ENCODE peak calls at places on chromosomes 12 and 14, in seven cellular contexts. W, U, R, H, A, T and N are unnamed samples.

GRCh38 chr14:96167224-96168148 is 37.2 kb upstream of the BDKRB2 start:
- DNase-seq in W (no peak), U (no peak), R (peak), H (no peak), A (no peak), T (peak), N (no peak)

GRCh38 chr12:12018454-12018853 is 52.3 kb upstream of the BCL2L14 start:
- DNase-seq in W (peak), U (no peak), R (no peak), H (no peak), A (no peak), T (peak), N (no peak)

GRCh38 chr12:29844667-29845066 is 60.9 kb upstream of the TMTC1 start:
- DNase-seq in W (no peak), U (no peak), R (no peak), H (no peak), A (no peak), T (peak), N (no peak)

GRCh38 chr12:121326996-121327674 is 25.1 kb downstream of the ANAPC5 start:
- DNase-seq in W (peak), U (no peak), R (no peak), H (no peak), A (no peak), T (no peak), N (no peak)

GRCh38 chr12:54173906-54174471 is 14.8 kb downstream of the SMUG1 start:
- DNase-seq in W (no peak), U (no peak), R (no peak), H (no peak), A (no peak), T (no peak), N (no peak)

GRCh38 chr14:56199095-56199975 is 81.1 kb downstream of the PELI2 start:
- DNase-seq in W (no peak), U (no peak), R (peak), H (no peak), A (no peak), T (peak), N (no peak)

GRCh38 chr12:102016472-102016871 is 45.3 kb downstream of the WASHC3 start:
- DNase-seq in W (no peak), U (no peak), R (no peak), H (no peak), A (no peak), T (peak), N (no peak)

GRCh38 chr12:47942327-47943230 is 20.8 kb upstream of the TMEM106C start:
- DNase-seq in W (no peak), U (peak), R (no peak), H (peak), A (peak), T (no peak), N (no peak)

GRCh38 chr12:4116251-4117111 is 157.1 kb upstream of the CCND2 start:
- DNase-seq in W (no peak), U (no peak), R (peak), H (no peak), A (no peak), T (peak), N (no peak)

GRCh38 chr12:64099430-64099829 is 122.7 kb downstream of the KICS2 start:
- DNase-seq in W (no peak), U (no peak), R (peak), H (no peak), A (no peak), T (peak), N (no peak)

GRCh38 chr14:94923771-94924170 is 153.9 kb upstream of the GSC start:
- DNase-seq in W (no peak), U (no peak), R (no peak), H (no peak), A (no peak), T (no peak), N (no peak)

GRCh38 chr12:63843613-63844390 is 698 bp upstream of the SRGAP1 start:
- DNase-seq in W (peak), U (peak), R (peak), H (peak), A (peak), T (peak), N (peak)

GRCh38 chr14:75249958-75250336 is 28.7 kb upstream of the FOS start:
- DNase-seq in W (no peak), U (no peak), R (no peak), H (no peak), A (no peak), T (peak), N (no peak)

GRCh38 chr14:101733211-101733610 is 28.3 kb upstream of the PPP2R5C start:
- DNase-seq in W (no peak), U (no peak), R (no peak), H (no peak), A (no peak), T (peak), N (no peak)